ENCODE peak calls at places on chromosomes 16 and 17, in four cellular contexts. J, X, M and S are unnamed samples.

GRCh38 chr16:766820-767640 is 6.5 kb downstream of the MSLN start:
- DNase-seq in M (no peak), X (no peak), J (no peak), S (no peak)

GRCh38 chr17:31385428-31386285 is 5.8 kb upstream of the RAB11FIP4 start:
- DNase-seq in X (peak; percentile 10), M (no peak), J (no peak), S (peak; percentile 27)

GRCh38 chr17:32335647-32336046 is 6.3 kb downstream of the C17orf75 start:
- DNase-seq in J (no peak), X (peak; percentile 50), M (no peak), S (peak; percentile 97)

GRCh38 chr16:2429771-2430663 is 770 bp downstream of the CCNF start:
- DNase-seq in M (peak; percentile 58), J (peak; percentile 26), X (peak; percentile 33), S (no peak)

GRCh38 chr17:5587431-5588032 is 3.2 kb upstream of the NLRP1 start:
- DNase-seq in X (peak; percentile 86), M (peak; percentile 73), J (peak; percentile 37), S (peak; percentile 72)

GRCh38 chr17:17236295-17237025 is 508 bp downstream of the FLCN start:
- DNase-seq in J (no peak), M (peak; percentile 13), X (peak; percentile 26), S (peak; percentile 49)

GRCh38 chr17:77208217-77208808 is 67.5 kb downstream of the SEC14L1 start:
- DNase-seq in J (no peak), X (peak; percentile 56), M (no peak), S (peak; percentile 66)

GRCh38 chr17:37107406-37108083 is 158.8 kb downstream of the AATF start:
- DNase-seq in M (no peak), X (peak; percentile 23), J (no peak), S (peak; percentile 40)

GRCh38 chr17:3738562-3739295 is 15.0 kb downstream of the HASPIN start:
- DNase-seq in J (no peak), X (no peak), M (peak; percentile 71), S (no peak)

GRCh38 chr17:40291311-40291710 is 3.6 kb downstream of the CDC6 start:
- DNase-seq in J (no peak), X (no peak), M (no peak), S (no peak)

GRCh38 chr17:75783069-75783783 is 1.4 kb upstream of the UNK start:
- DNase-seq in M (peak; percentile 87), X (peak; percentile 76), J (peak; percentile 70), S (peak; percentile 67)

GRCh38 chr17:4198995-4199394 is 56.0 kb downstream of the CYB5D2 start:
- DNase-seq in J (no peak), X (no peak), M (no peak), S (no peak)

GRCh38 chr16:17567455-17567854 is 96.7 kb upstream of the XYLT1 start:
- DNase-seq in X (no peak), J (no peak), M (no peak), S (no peak)

GRCh38 chr16:68242085-68242484 is 3.1 kb upstream of the PLA2G15 start:
- DNase-seq in M (no peak), J (no peak), X (no peak), S (no peak)

GRCh38 chr17:81534157-81535006 is 6.2 kb downstream of the FSCN2 start:
- DNase-seq in X (no peak), M (no peak), J (no peak), S (no peak)

GRCh38 chr17:41133880-41134735 is 6.2 kb downstream of the KRTAP4-6 start:
- DNase-seq in J (no peak), X (no peak), M (no peak), S (peak; percentile 43)

GRCh38 chr17:76080207-76080933 is 1.4 kb downstream of the ZACN start:
- DNase-seq in J (no peak), M (no peak), X (no peak), S (no peak)

GRCh38 chr16:30534368-30535105 is at the start of gene ZNF747:
- DNase-seq in X (peak; percentile 77), M (peak; percentile 95), J (peak; percentile 90), S (peak; percentile 77)

GRCh38 chr17:74922694-74923537 is at the start of gene USH1G:
- DNase-seq in J (no peak), M (no peak), X (no peak), S (no peak)

GRCh38 chr17:47789611-47790520 is 31.7 kb downstream of the OSBPL7 start:
- DNase-seq in J (peak; percentile 29), X (peak; percentile 54), M (peak; percentile 27), S (peak; percentile 42)

GRCh38 chr17:21680366-21680765 is 12.0 kb upstream of the KCNJ18 start:
- DNase-seq in X (no peak), M (no peak), J (no peak), S (no peak)

GRCh38 chr17:43791589-43791988 is 11.4 kb downstream of the CFAP97D1 start:
- DNase-seq in J (no peak), M (peak; percentile 19), X (peak; percentile 58), S (peak; percentile 65)

GRCh38 chr17:32870969-32871368 is 6.0 kb downstream of the MYO1D start:
- DNase-seq in J (no peak), M (no peak), X (no peak), S (peak; percentile 96)

GRCh38 chr16:67430504-67431076 is 331 bp upstream of the HSD11B2 start:
- DNase-seq in M (peak; percentile 10), J (no peak), X (no peak), S (no peak)

GRCh38 chr17:57740225-57740528 is 4.9 kb downstream of the CCDC182 start:
- DNase-seq in X (no peak), J (no peak), M (no peak), S (no peak)
- TF ChIP-seq CTCF in X (no peak), J (no peak), M (no peak), S (no peak)

GRCh38 chr17:1107777-1108559 is 71.8 kb downstream of the ABR start:
- DNase-seq in X (no peak), J (no peak), M (no peak), S (no peak)

GRCh38 chr17:1110524-1110843 is 69.3 kb downstream of the ABR start:
- DNase-seq in M (no peak), X (no peak), J (no peak), S (no peak)

GRCh38 chr17:1108560-1108809 is 71.3 kb downstream of the ABR start:
- DNase-seq in J (no peak), X (no peak), M (no peak), S (no peak)

GRCh38 chr17:1109606-1110523 is 69.9 kb downstream of the ABR start:
- DNase-seq in M (peak; percentile 49), X (no peak), J (no peak), S (no peak)

GRCh38 chr17:1108810-1109605 is 70.8 kb downstream of the ABR start:
- DNase-seq in X (peak; percentile 58), J (peak; percentile 26), M (peak; percentile 65), S (peak; percentile 63)
- H3K4me3 ChIP-seq in X (peak overlapping the region; percentile 70), J (peak overlapping the region; percentile 50), M (peak overlapping the region; percentile 63), S (peak overlapping the region; percentile 79)

GRCh38 chr16:23676924-23677480 is 1.7 kb upstream of the PLK1 start:
- DNase-seq in X (no peak), M (no peak), J (no peak), S (no peak)

GRCh38 chr16:23682181-23682580 is 3.5 kb downstream of the PLK1 start:
- DNase-seq in J (peak; percentile 45), X (peak; percentile 86), M (no peak), S (peak; percentile 53)

GRCh38 chr16:23679986-23680336 is 1.3 kb downstream of the PLK1 start:
- DNase-seq in M (no peak), X (no peak), J (no peak), S (no peak)

GRCh38 chr16:23679274-23679985 is 741 bp downstream of the PLK1 start:
- DNase-seq in J (peak; percentile 82), M (peak; percentile 57), X (peak; percentile 42), S (no peak)

GRCh38 chr16:23678430-23679273 is at the start of gene PLK1:
- DNase-seq in X (peak; percentile 78), M (peak; percentile 92), J (peak; percentile 89), S (peak; percentile 64)
- TF ChIP-seq CTCF in X (peak; percentile 48), M (peak; percentile 21), J (no peak), S (peak; percentile 49)

GRCh38 chr17:55722016-55722706 is 503 bp downstream of the TMEM100 start:
- DNase-seq in X (no peak), M (no peak), J (no peak), S (no peak)
- H3K4me3 ChIP-seq in X (peak overlapping the region; percentile 29), M (no peak overlapping the region), J (no peak overlapping the region), S (peak overlapping the region; percentile 39)

GRCh38 chr17:7324438-7324779 is 4.7 kb downstream of the NEURL4 start:
- DNase-seq in X (no peak), J (no peak), M (no peak), S (no peak)
- TF ChIP-seq CTCF in X (no peak), J (no peak), M (no peak), S (no peak)

GRCh38 chr16:48201515-48202201 is 42.4 kb upstream of the LONP2 start:
- DNase-seq in M (no peak), X (no peak), J (peak; percentile 66), S (no peak)

GRCh38 chr16:48206594-48207242 is 37.4 kb upstream of the LONP2 start:
- DNase-seq in X (peak; percentile 32), M (no peak), J (no peak), S (peak; percentile 18)

GRCh38 chr16:48203974-48204824 is 39.9 kb upstream of the LONP2 start:
- DNase-seq in M (no peak), J (no peak), X (no peak), S (no peak)

GRCh38 chr16:48210747-48211146 is 33.4 kb upstream of the LONP2 start:
- DNase-seq in M (no peak), J (no peak), X (no peak), S (no peak)

GRCh38 chr16:48204825-48205151 is 39.3 kb upstream of the LONP2 start:
- DNase-seq in M (no peak), J (no peak), X (no peak), S (no peak)
- H3K4me3 ChIP-seq in M (no peak overlapping the region), J (no peak overlapping the region), X (no peak overlapping the region), S (no peak overlapping the region)

GRCh38 chr16:15457958-15458357 is 23.6 kb downstream of the BMERB1 start:
- DNase-seq in J (no peak), M (no peak), X (no peak), S (no peak)
- TF ChIP-seq CTCF in J (no peak), M (no peak), X (no peak), S (no peak)

GRCh38 chr16:58002411-58002790 is 1.2 kb downstream of the USB1 start:
- DNase-seq in M (no peak), X (no peak), J (no peak), S (no peak)
- H3K4me3 ChIP-seq in M (no peak overlapping the region), X (no peak overlapping the region), J (no peak overlapping the region), S (no peak overlapping the region)

GRCh38 chr17:63700528-63701441 is 860 bp upstream of the LIMD2 start:
- DNase-seq in J (peak; percentile 46), X (peak; percentile 63), M (peak; percentile 83), S (peak; percentile 54)
- TF ChIP-seq CTCF in J (no peak), X (no peak), M (peak; percentile 32), S (no peak)